ENCODE peak calls at places on chromosomes 16 and 17, in five cellular contexts. V, Z, E, A and S are unnamed samples. For H3K36me3, the result is how much of the 10 kb centered on the place peaks cover.

GRCh38 chr17:48351916-48352332 is 78.1 kb downstream of the SKAP1 start:
- DNase-seq in V (no peak), Z (no peak), E (peak), A (no peak), S (no peak)

GRCh38 chr16:19837331-19837943 is 47.2 kb downstream of the GPRC5B start:
- DNase-seq in V (no peak), Z (no peak), E (peak), A (no peak), S (no peak)

GRCh38 chr17:43411369-43411677 is 12.5 kb downstream of the ARL4D start:
- DNase-seq in V (no peak), Z (no peak), E (no peak), A (no peak), S (no peak)

GRCh38 chr16:11249233-11250061 is 6.6 kb downstream of the SOCS1 start:
- DNase-seq in V (no peak), Z (no peak), E (no peak), A (no peak), S (no peak)

GRCh38 chr16:4653981-4654380 is 29.4 kb downstream of the MGRN1 start:
- DNase-seq in V (peak), Z (no peak), E (no peak), A (peak), S (no peak)

GRCh38 chr16:85667841-85668413 is 20.8 kb downstream of the GINS2 start:
- DNase-seq in V (no peak), Z (no peak), E (no peak), A (no peak), S (no peak)

GRCh38 chr17:82480345-82480744 is 21.8 kb downstream of the NARF start:
- DNase-seq in V (no peak), Z (no peak), E (no peak), A (no peak), S (no peak)

GRCh38 chr17:30363715-30364202 is 15.0 kb upstream of the CPD start:
- DNase-seq in V (no peak), Z (no peak), E (no peak), A (peak), S (no peak)

GRCh38 chr17:74592087-74592990 is at the start of gene CD300LD:
- DNase-seq in V (no peak), Z (no peak), E (no peak), A (no peak), S (no peak)

GRCh38 chr17:82917656-82918345 is 78.0 kb upstream of the ZNF750 start:
- DNase-seq in V (peak), Z (no peak), E (no peak), A (no peak), S (no peak)

GRCh38 chr17:58710948-58711552 is 18.6 kb downstream of the RAD51C start:
- DNase-seq in V (peak), Z (no peak), E (peak), A (no peak), S (no peak)

GRCh38 chr17:280216-280615 is 72.4 kb downstream of the RPH3AL start:
- DNase-seq in V (no peak), Z (no peak), E (no peak), A (peak), S (no peak)

GRCh38 chr17:68749742-68750562 is 148.8 kb upstream of the FAM20A start:
- DNase-seq in V (no peak), Z (no peak), E (no peak), A (no peak), S (no peak)

GRCh38 chr16:49529646-49530045 is 156.0 kb downstream of the C16orf78 start:
- DNase-seq in V (no peak), Z (no peak), E (no peak), A (no peak), S (no peak)

GRCh38 chr17:71709271-71709670 is 411.5 kb upstream of the SOX9 start:
- DNase-seq in V (no peak), Z (no peak), E (no peak), A (no peak), S (no peak)

GRCh38 chr17:31739300-31739699 is 119.7 kb downstream of the COPRS start:
- DNase-seq in V (no peak), Z (no peak), E (no peak), A (no peak), S (no peak)

GRCh38 chr17:74671031-74671771 is 41.5 kb downstream of the CD300LF start:
- DNase-seq in V (peak), Z (no peak), E (peak), A (peak), S (peak)

GRCh38 chr16:81608515-81609209 is 164.1 kb downstream of the CMIP start:
- DNase-seq in V (no peak), Z (no peak), E (no peak), A (no peak), S (no peak)

GRCh38 chr17:4949321-4950074 is 1.2 kb upstream of the PFN1 start:
- DNase-seq in V (peak), Z (peak), E (peak), A (peak), S (peak)

DNA sequence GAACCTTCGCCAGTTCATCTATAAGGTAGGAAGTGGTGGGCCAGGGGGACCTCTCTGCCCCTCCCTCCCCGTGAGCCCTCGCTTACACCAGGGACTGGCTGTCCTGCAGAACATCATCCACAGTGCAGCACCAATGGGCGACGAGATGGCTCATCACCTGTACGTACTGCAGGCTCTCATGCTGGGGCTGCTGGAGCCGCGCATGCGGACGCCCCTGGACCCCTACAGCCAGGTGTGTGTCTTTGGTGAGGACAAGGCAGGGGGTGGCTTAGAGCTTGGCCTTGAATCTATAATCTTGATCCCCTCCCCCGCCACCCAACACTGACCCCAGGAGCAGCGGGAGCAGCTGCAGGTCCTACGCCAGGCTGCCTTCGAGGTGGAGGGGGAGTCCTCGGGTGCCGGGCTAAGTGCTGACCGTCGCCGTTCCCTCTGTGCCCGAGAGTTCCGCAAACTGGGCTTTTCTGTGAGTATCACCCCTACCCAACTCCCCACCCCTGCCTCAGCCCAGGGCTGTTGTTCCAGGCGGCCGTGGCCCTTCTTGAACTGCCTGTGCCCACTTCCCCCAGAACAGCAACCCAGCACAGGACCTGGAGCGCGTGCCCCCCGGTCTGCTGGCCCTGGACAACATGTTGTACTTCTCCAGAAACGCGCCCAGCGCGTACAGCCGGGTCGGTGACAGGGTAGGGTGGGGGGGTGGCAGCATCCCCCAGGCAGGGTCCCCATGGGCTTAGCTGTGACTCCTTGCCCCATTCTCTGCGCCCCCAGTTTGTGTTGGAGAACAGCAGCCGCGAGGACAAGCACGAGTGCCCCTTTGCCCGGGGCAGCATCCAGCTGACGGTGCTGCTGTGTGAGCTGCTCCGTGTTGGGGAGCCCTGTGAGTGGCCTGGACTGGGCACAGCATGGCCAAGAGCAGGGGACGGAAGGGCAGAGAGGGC is 2.7 kb downstream of the ELMO3 start:
- DNase-seq in V (no peak), Z (no peak), E (no peak), A (no peak), S (no peak)
- H3K36me3 ChIP-seq in V (under half), Z (under half), E (half or more), A (under half), S (under half)

GRCh38 chr17:65978881-65979280 is 213.1 kb downstream of the CEP112 start:
- DNase-seq in V (no peak), Z (no peak), E (no peak), A (no peak), S (no peak)

GRCh38 chr17:65973237-65973636 is 218.7 kb downstream of the CEP112 start:
- DNase-seq in V (no peak), Z (no peak), E (no peak), A (no peak), S (no peak)

GRCh38 chr17:65975878-65976277 is 216.1 kb downstream of the CEP112 start:
- DNase-seq in V (no peak), Z (no peak), E (peak), A (no peak), S (no peak)
- H3K36me3 ChIP-seq in V (under half), Z (under half), E (under half), A (under half), S (under half)

GRCh38 chr17:62045517-62045916 is 19.6 kb downstream of the MED13 start:
- DNase-seq in V (no peak), Z (no peak), E (no peak), A (no peak), S (no peak)

GRCh38 chr17:62043140-62043539 is 21.9 kb downstream of the MED13 start:
- DNase-seq in V (no peak), Z (no peak), E (no peak), A (no peak), S (no peak)

GRCh38 chr17:62043602-62044001 is 21.5 kb downstream of the MED13 start:
- DNase-seq in V (no peak), Z (no peak), E (no peak), A (no peak), S (no peak)

GRCh38 chr17:62048262-62048661 is 16.8 kb downstream of the MED13 start:
- DNase-seq in V (no peak), Z (no peak), E (no peak), A (no peak), S (no peak)

DNA sequence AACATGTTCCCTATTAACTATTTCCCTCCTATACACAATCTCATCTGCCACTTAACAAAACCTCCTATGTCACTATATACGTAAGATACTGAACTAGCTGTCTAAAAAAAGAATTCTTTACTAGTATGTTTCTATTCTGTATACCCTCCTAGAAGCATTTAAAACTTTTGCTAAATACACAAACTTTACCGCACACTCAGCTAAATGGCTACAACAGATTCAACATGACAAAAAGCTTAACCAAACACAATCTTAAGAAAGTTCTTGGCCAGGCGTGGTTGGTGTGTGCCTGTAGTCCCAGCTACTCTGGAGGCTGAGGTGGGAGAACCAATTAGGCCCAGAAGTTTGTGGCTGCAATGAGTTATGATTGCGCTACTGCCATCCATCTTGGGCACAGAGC is 20.0 kb downstream of the MED13 start:
- DNase-seq in V (no peak), Z (no peak), E (no peak), A (no peak), S (no peak)
- H3K36me3 ChIP-seq in V (under half), Z (under half), E (half or more), A (half or more), S (half or more)

GRCh38 chr16:15034266-15035162 is 21.4 kb downstream of the NTAN1 start:
- DNase-seq in V (no peak), Z (no peak), E (no peak), A (peak), S (peak)
- H3K36me3 ChIP-seq in V (half or more), Z (half or more), E (half or more), A (half or more), S (half or more)